ENCODE peak calls at places on chromosomes 1 and 21, in seven cellular contexts. Y is dorsolateral prefrontal cortex; P is SK-N-SH; H is breast epithelium; K is CD4-positive, CD25-positive, alpha-beta regulatory T cell; R is neural progenitor cell; Q is cardiac muscle cell. M is an unnamed sample.

GRCh38 chr1:5667513-5668325 is 324.5 kb downstream of the NPHP4 start:
- DNase-seq in Y (no peak), P (peak), H (peak), K (no peak), R (no peak), Q (no peak), M (no peak)

GRCh38 chr1:227540170-227541098 is 22.9 kb upstream of the ZNF678 start:
- DNase-seq in Y (no peak), P (no peak), H (no peak), K (no peak), R (no peak), Q (no peak), M (no peak)

GRCh38 chr1:198691063-198691462 is 52.2 kb downstream of the PTPRC start:
- DNase-seq in Y (no peak), P (no peak), H (no peak), K (no peak), R (no peak), Q (no peak), M (no peak)

GRCh38 chr21:46111857-46112730 is 14.2 kb downstream of the COL6A2 start:
- DNase-seq in Y (peak), P (peak), H (peak), K (no peak), R (no peak), Q (no peak), M (no peak)

GRCh38 chr1:232457607-232458006 is 172.3 kb downstream of the SIPA1L2 start:
- DNase-seq in Y (no peak), P (no peak), H (no peak), K (peak), R (no peak), Q (no peak), M (no peak)

GRCh38 chr1:12549460-12550349 is 68.3 kb downstream of the DHRS3 start:
- DNase-seq in Y (no peak), P (no peak), H (peak), K (peak), R (peak), Q (no peak), M (no peak)

GRCh38 chr1:35571263-35571662 is 1.9 kb upstream of the TFAP2E start:
- DNase-seq in Y (no peak), P (peak), H (no peak), K (no peak), R (no peak), Q (no peak), M (no peak)

GRCh38 chr1:232954594-232955365 is 4.4 kb downstream of the NTPCR start:
- DNase-seq in Y (no peak), P (no peak), H (no peak), K (no peak), R (no peak), Q (no peak), M (no peak)

GRCh38 chr21:28745131-28746055 is 247.3 kb downstream of the LTN1 start:
- DNase-seq in Y (peak), P (peak), H (peak), K (peak), R (peak), Q (peak), M (peak)

GRCh38 chr21:43355925-43356289 is 71.0 kb downstream of the SIK1 start:
- DNase-seq in Y (no peak), P (no peak), H (no peak), K (no peak), R (no peak), Q (peak), M (no peak)

GRCh38 chr1:8922962-8923361 is 22.7 kb upstream of the CA6 start:
- DNase-seq in Y (no peak), P (no peak), H (no peak), K (no peak), R (no peak), Q (no peak), M (no peak)

GRCh38 chr1:46289134-46289494 is 14.3 kb downstream of the LRRC41 start:
- DNase-seq in Y (no peak), P (no peak), H (no peak), K (no peak), R (no peak), Q (no peak), M (no peak)

GRCh38 chr1:101653482-101653946 is 343.2 kb downstream of the OLFM3 start:
- DNase-seq in Y (no peak), P (no peak), H (no peak), K (no peak), R (peak), Q (peak), M (no peak)

GRCh38 chr1:61119085-61119484 is 36.7 kb downstream of the NFIA start:
- DNase-seq in Y (no peak), P (no peak), H (no peak), K (no peak), R (no peak), Q (no peak), M (no peak)

GRCh38 chr1:241507189-241507820 is 12.2 kb downstream of the FH start:
- DNase-seq in Y (no peak), P (no peak), H (no peak), K (no peak), R (no peak), Q (no peak), M (no peak)

GRCh38 chr1:86137458-86137857 is 19.1 kb downstream of the COL24A1 start:
- DNase-seq in Y (no peak), P (no peak), H (no peak), K (no peak), R (no peak), Q (no peak), M (no peak)

GRCh38 chr1:84683508-84683907 is 6.8 kb downstream of the SSX2IP start:
- DNase-seq in Y (no peak), P (no peak), H (no peak), K (no peak), R (no peak), Q (no peak), M (no peak)

GRCh38 chr1:205069371-205070125 is 14.7 kb downstream of the TMEM81 start:
- DNase-seq in Y (peak), P (peak), H (no peak), K (no peak), R (no peak), Q (no peak), M (no peak)

GRCh38 chr21:37176716-37177115 is 90.4 kb downstream of the VPS26C start:
- DNase-seq in Y (no peak), P (no peak), H (no peak), K (no peak), R (no peak), Q (no peak), M (no peak)

GRCh38 chr21:46247699-46248460 is 19.3 kb upstream of the LSS start:
- DNase-seq in Y (no peak), P (no peak), H (no peak), K (no peak), R (no peak), Q (no peak), M (no peak)

GRCh38 chr1:116909511-116910378 is at the start of gene PTGFRN:
- DNase-seq in Y (peak), P (peak), H (peak), K (peak), R (peak), Q (peak), M (peak)

GRCh38 chr1:41545996-41546938 is 61.8 kb upstream of the EDN2 start:
- DNase-seq in Y (no peak), P (no peak), H (no peak), K (no peak), R (no peak), Q (no peak), M (no peak)

GRCh38 chr1:20723537-20724363 is 5.9 kb upstream of the KIF17 start:
- DNase-seq in Y (peak), P (peak), H (peak), K (no peak), R (no peak), Q (no peak), M (no peak)

GRCh38 chr1:205237526-205238484 is 10.1 kb downstream of the TMCC2 start:
- DNase-seq in Y (peak), P (no peak), H (no peak), K (no peak), R (no peak), Q (no peak), M (no peak)

GRCh38 chr1:38569932-38570356 is 289.6 kb downstream of the RRAGC start:
- DNase-seq in Y (no peak), P (no peak), H (no peak), K (no peak), R (no peak), Q (peak), M (no peak)

GRCh38 chr1:205287076-205287475 is 34.5 kb downstream of the NUAK2 start:
- DNase-seq in Y (no peak), P (no peak), H (no peak), K (no peak), R (no peak), Q (no peak), M (no peak)

GRCh38 chr21:23131177-23131576 is 2133.0 kb downstream of the NCAM2 start:
- DNase-seq in Y (no peak), P (no peak), H (no peak), K (no peak), R (peak), Q (peak), M (no peak)

GRCh38 chr1:14571810-14572767 is 26.4 kb upstream of the KAZN start:
- DNase-seq in Y (no peak), P (peak), H (no peak), K (no peak), R (peak), Q (no peak), M (no peak)

GRCh38 chr21:33386222-33386784 is 16.9 kb upstream of the IFNGR2 start:
- DNase-seq in Y (no peak), P (no peak), H (no peak), K (no peak), R (peak), Q (peak), M (no peak)

GRCh38 chr1:147534386-147534785 is 6.9 kb upstream of the BCL9 start:
- DNase-seq in Y (no peak), P (no peak), H (no peak), K (no peak), R (no peak), Q (no peak), M (no peak)

GRCh38 chr1:155946633-155947219 is 5.3 kb downstream of the RXFP4 start:
- DNase-seq in Y (no peak), P (no peak), H (no peak), K (no peak), R (no peak), Q (no peak), M (no peak)
- H3K27ac ChIP-seq in Y (no peak), P (no peak), H (peak), K (peak), R (peak), Q (peak), M (no peak)

GRCh38 chr1:53140451-53140850 is 2.0 kb downstream of the SLC1A7 start:
- DNase-seq in Y (no peak), P (no peak), H (no peak), K (no peak), R (no peak), Q (no peak), M (no peak)

GRCh38 chr1:53138991-53139884 is 3.2 kb downstream of the SLC1A7 start:
- DNase-seq in Y (no peak), P (no peak), H (no peak), K (no peak), R (no peak), Q (no peak), M (no peak)

GRCh38 chr1:53141487-53142055 is 867 bp downstream of the SLC1A7 start:
- DNase-seq in Y (no peak), P (no peak), H (no peak), K (no peak), R (no peak), Q (no peak), M (no peak)

GRCh38 chr1:53137729-53138128 is 4.7 kb downstream of the SLC1A7 start:
- DNase-seq in Y (no peak), P (peak), H (no peak), K (peak), R (no peak), Q (no peak), M (no peak)

GRCh38 chr1:53139911-53140310 is 2.5 kb downstream of the SLC1A7 start:
- DNase-seq in Y (no peak), P (no peak), H (no peak), K (no peak), R (no peak), Q (no peak), M (no peak)
- H3K27ac ChIP-seq in Y (no peak), P (no peak), H (peak), K (no peak), R (no peak), Q (no peak), M (peak)

GRCh38 chr1:81430955-81431646 is 369.6 kb upstream of the ADGRL2 start:
- DNase-seq in Y (no peak), P (no peak), H (no peak), K (no peak), R (peak), Q (no peak), M (no peak)
- H3K27ac ChIP-seq in Y (no peak), P (no peak), H (no peak), K (no peak), R (peak), Q (no peak), M (peak)

GRCh38 chr1:219697667-219698066 is 84.8 kb upstream of the ZC3H11B start:
- DNase-seq in Y (no peak), P (no peak), H (no peak), K (no peak), R (no peak), Q (no peak), M (no peak)

GRCh38 chr1:219703240-219703639 is 90.3 kb upstream of the ZC3H11B start:
- DNase-seq in Y (no peak), P (no peak), H (no peak), K (no peak), R (no peak), Q (no peak), M (no peak)

GRCh38 chr1:219701453-219701852 is 88.5 kb upstream of the ZC3H11B start:
- DNase-seq in Y (no peak), P (no peak), H (no peak), K (no peak), R (no peak), Q (no peak), M (no peak)

GRCh38 chr1:219699870-219700269 is 87.0 kb upstream of the ZC3H11B start:
- DNase-seq in Y (no peak), P (no peak), H (no peak), K (no peak), R (no peak), Q (no peak), M (no peak)

GRCh38 chr1:219702551-219703215 is 89.8 kb upstream of the ZC3H11B start:
- DNase-seq in Y (no peak), P (no peak), H (no peak), K (no peak), R (no peak), Q (no peak), M (no peak)
- H3K27ac ChIP-seq in Y (no peak), P (peak), H (no peak), K (no peak), R (no peak), Q (no peak), M (no peak)

M was measured in caudate nucleus.